ENCODE peak calls at places on chromosomes 5 and 9, in eight cellular contexts. One of them, this sample, is unnamed.
A peak's percentile ranks its signal among the peaks of the same experiment; 100 is the strongest.

GRCh38 chr5:65969539-65970393 is 43.4 kb downstream of the ERBIN start:
- DNase-seq in thoracic aorta: no peak
- DNase-seq in mucosa of descending colon: no peak
- DNase-seq in lower leg skin: no peak
- DNase-seq in CD8-positive, alpha-beta T cell: no peak
- DNase-seq in astrocyte of the spinal cord: no peak
- DNase-seq in fibroblast of lung: no peak
- DNase-seq in dorsolateral prefrontal cortex: no peak
- DNase-seq in this sample: no peak

GRCh38 chr5:167720201-167720600 is 571.2 kb upstream of the WWC1 start:
- DNase-seq in thoracic aorta: no peak
- DNase-seq in mucosa of descending colon: no peak
- DNase-seq in lower leg skin: no peak
- DNase-seq in CD8-positive, alpha-beta T cell: no peak
- DNase-seq in astrocyte of the spinal cord: no peak
- DNase-seq in fibroblast of lung: no peak
- DNase-seq in dorsolateral prefrontal cortex: no peak
- DNase-seq in this sample: no peak

GRCh38 chr9:111108946-111109345 is 70.7 kb upstream of the LPAR1 start:
- DNase-seq in thoracic aorta: no peak
- DNase-seq in mucosa of descending colon: no peak
- DNase-seq in lower leg skin: no peak
- DNase-seq in CD8-positive, alpha-beta T cell: no peak
- DNase-seq in astrocyte of the spinal cord: peak; percentile 48
- DNase-seq in fibroblast of lung: peak; percentile 95
- DNase-seq in dorsolateral prefrontal cortex: no peak
- DNase-seq in this sample: peak; percentile 83

GRCh38 chr5:102628449-102629175 is 126.5 kb upstream of the PAM start:
- DNase-seq in thoracic aorta: no peak
- DNase-seq in mucosa of descending colon: no peak
- DNase-seq in lower leg skin: no peak
- DNase-seq in CD8-positive, alpha-beta T cell: no peak
- DNase-seq in astrocyte of the spinal cord: peak; percentile 29
- DNase-seq in fibroblast of lung: peak; percentile 21
- DNase-seq in dorsolateral prefrontal cortex: no peak
- DNase-seq in this sample: peak; percentile 57

GRCh38 chr9:32704343-32704742 is 68.9 kb upstream of the TAF1L start:
- DNase-seq in thoracic aorta: no peak
- DNase-seq in mucosa of descending colon: no peak
- DNase-seq in lower leg skin: no peak
- DNase-seq in CD8-positive, alpha-beta T cell: no peak
- DNase-seq in astrocyte of the spinal cord: no peak
- DNase-seq in fibroblast of lung: no peak
- DNase-seq in dorsolateral prefrontal cortex: no peak
- DNase-seq in this sample: no peak

GRCh38 chr5:73894860-73895259 is 268.9 kb downstream of the ARHGEF28 start:
- DNase-seq in thoracic aorta: no peak
- DNase-seq in mucosa of descending colon: no peak
- DNase-seq in lower leg skin: no peak
- DNase-seq in CD8-positive, alpha-beta T cell: no peak
- DNase-seq in astrocyte of the spinal cord: no peak
- DNase-seq in fibroblast of lung: no peak
- DNase-seq in dorsolateral prefrontal cortex: no peak
- DNase-seq in this sample: no peak

GRCh38 chr9:104412238-104412637 is 91.8 kb upstream of the OR13F1 start:
- DNase-seq in thoracic aorta: no peak
- DNase-seq in mucosa of descending colon: no peak
- DNase-seq in lower leg skin: no peak
- DNase-seq in CD8-positive, alpha-beta T cell: no peak
- DNase-seq in astrocyte of the spinal cord: peak; percentile 12
- DNase-seq in fibroblast of lung: peak; percentile 1
- DNase-seq in dorsolateral prefrontal cortex: no peak
- DNase-seq in this sample: no peak

GRCh38 chr9:129102791-129103594 is 7.6 kb downstream of the CRAT start:
- DNase-seq in thoracic aorta: no peak
- DNase-seq in mucosa of descending colon: peak; percentile 62
- DNase-seq in lower leg skin: peak; percentile 89
- DNase-seq in CD8-positive, alpha-beta T cell: no peak
- DNase-seq in astrocyte of the spinal cord: peak; percentile 34
- DNase-seq in fibroblast of lung: peak; percentile 40
- DNase-seq in dorsolateral prefrontal cortex: no peak
- DNase-seq in this sample: peak; percentile 59

GRCh38 chr5:78779771-78780616 is 131.4 kb upstream of the LHFPL2 start:
- DNase-seq in thoracic aorta: no peak
- DNase-seq in mucosa of descending colon: no peak
- DNase-seq in lower leg skin: no peak
- DNase-seq in CD8-positive, alpha-beta T cell: no peak
- DNase-seq in astrocyte of the spinal cord: peak; percentile 59
- DNase-seq in fibroblast of lung: peak; percentile 99
- DNase-seq in dorsolateral prefrontal cortex: no peak
- DNase-seq in this sample: peak; percentile 80

DNA sequence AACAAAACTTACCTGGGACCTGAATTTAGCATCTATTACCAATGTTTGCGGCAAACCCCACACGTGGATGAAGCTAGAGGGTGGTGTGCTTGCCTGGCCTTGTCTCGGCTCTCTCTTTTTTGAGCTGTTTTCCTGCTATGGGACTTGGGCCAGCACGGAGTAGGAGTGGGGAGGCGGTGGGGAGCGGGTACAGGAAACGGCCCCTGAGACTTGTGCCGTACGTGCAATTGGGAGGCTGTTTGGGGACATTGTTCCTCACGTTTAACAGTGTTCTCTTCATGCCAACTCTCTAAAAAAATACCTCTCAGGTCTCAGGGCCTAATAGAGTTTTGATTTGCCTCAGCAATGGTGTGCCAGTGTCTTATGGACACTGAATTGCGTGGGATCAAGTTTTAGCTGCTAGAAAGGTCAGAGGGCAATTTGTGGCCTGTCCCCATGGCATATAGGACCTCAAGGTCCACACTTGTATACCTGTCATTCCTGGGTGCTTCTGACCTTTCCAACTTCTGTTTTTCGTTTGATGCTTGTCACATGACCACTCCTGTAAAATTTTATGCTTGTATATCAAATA is 15.3 kb upstream of the PHF19 start:
- DNase-seq in thoracic aorta: no peak
- DNase-seq in mucosa of descending colon: no peak
- DNase-seq in lower leg skin: no peak
- DNase-seq in CD8-positive, alpha-beta T cell: no peak
- DNase-seq in astrocyte of the spinal cord: no peak
- DNase-seq in fibroblast of lung: no peak
- DNase-seq in dorsolateral prefrontal cortex: no peak
- DNase-seq in this sample: no peak
- TF ChIP-seq CTCF in thoracic aorta: no peak
- TF ChIP-seq CTCF in mucosa of descending colon: no peak
- TF ChIP-seq CTCF in lower leg skin: no peak
- TF ChIP-seq CTCF in CD8-positive, alpha-beta T cell: no peak
- TF ChIP-seq CTCF in astrocyte of the spinal cord: no peak
- TF ChIP-seq CTCF in fibroblast of lung: no peak
- TF ChIP-seq CTCF in dorsolateral prefrontal cortex: no peak
- TF ChIP-seq CTCF in this sample: no peak

DNA sequence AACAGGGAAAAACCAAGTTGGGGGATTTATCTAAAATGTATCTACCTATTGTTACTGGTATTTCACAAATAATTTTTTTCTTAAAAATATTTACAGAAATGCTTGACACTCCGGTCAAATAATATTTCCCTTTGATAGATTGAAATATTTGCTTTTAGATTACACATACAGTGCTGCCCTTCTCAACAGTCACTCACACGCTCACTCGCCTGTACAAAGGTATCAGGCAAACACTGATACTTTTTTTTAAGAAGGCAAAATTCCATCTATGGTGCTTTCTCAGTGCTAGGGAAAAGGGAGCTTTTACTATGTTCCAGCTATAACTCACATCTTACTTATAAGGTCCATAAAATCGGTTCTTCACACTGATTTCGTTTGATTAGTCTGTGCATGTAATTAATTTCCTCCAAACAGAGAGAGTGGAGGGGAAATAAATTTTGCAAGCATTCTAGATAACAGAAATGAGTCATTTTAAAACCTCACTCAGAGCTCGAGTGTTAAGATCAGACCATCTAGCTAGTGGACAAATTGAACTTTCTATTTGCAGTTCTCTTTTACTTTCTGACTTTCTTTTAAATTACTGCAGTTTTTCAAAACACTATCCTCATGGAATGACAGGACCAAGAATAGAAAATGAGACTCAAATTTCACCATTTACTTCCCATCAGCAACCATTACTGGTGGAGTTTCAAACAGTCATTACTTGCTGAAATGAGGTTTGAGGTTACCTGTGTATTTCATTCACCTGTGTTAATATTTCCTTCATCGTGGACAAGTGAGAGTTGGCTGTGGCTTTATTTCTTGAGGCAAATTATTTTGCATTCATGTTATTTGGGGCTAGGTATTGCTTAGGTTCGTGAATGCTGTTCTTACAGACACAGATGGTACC is 273.2 kb downstream of the RAB3C start:
- DNase-seq in thoracic aorta: no peak
- DNase-seq in mucosa of descending colon: no peak
- DNase-seq in lower leg skin: no peak
- DNase-seq in CD8-positive, alpha-beta T cell: no peak
- DNase-seq in astrocyte of the spinal cord: no peak
- DNase-seq in fibroblast of lung: no peak
- DNase-seq in dorsolateral prefrontal cortex: no peak
- DNase-seq in this sample: peak; percentile 4
- H3K4me3 ChIP-seq in thoracic aorta: no peak overlapping the region
- H3K4me3 ChIP-seq in mucosa of descending colon: no peak overlapping the region
- H3K4me3 ChIP-seq in lower leg skin: no peak overlapping the region
- H3K4me3 ChIP-seq in CD8-positive, alpha-beta T cell: no peak overlapping the region
- H3K4me3 ChIP-seq in astrocyte of the spinal cord: no peak overlapping the region
- H3K4me3 ChIP-seq in fibroblast of lung: no peak overlapping the region
- H3K4me3 ChIP-seq in dorsolateral prefrontal cortex: no peak overlapping the region
- H3K4me3 ChIP-seq in this sample: no peak overlapping the region

GRCh38 chr9:133073264-133074000 is 11.7 kb downstream of the CEL start:
- DNase-seq in thoracic aorta: no peak
- DNase-seq in mucosa of descending colon: no peak
- DNase-seq in lower leg skin: no peak
- DNase-seq in CD8-positive, alpha-beta T cell: no peak
- DNase-seq in astrocyte of the spinal cord: no peak
- DNase-seq in fibroblast of lung: no peak
- DNase-seq in dorsolateral prefrontal cortex: no peak
- DNase-seq in this sample: no peak
- TF ChIP-seq CTCF in thoracic aorta: no peak
- TF ChIP-seq CTCF in mucosa of descending colon: no peak
- TF ChIP-seq CTCF in lower leg skin: no peak
- TF ChIP-seq CTCF in CD8-positive, alpha-beta T cell: no peak
- TF ChIP-seq CTCF in astrocyte of the spinal cord: no peak
- TF ChIP-seq CTCF in fibroblast of lung: no peak
- TF ChIP-seq CTCF in dorsolateral prefrontal cortex: no peak
- TF ChIP-seq CTCF in this sample: no peak

GRCh38 chr9:110081395-110081794 is 126.6 kb downstream of the C9orf152 start:
- DNase-seq in thoracic aorta: no peak
- DNase-seq in mucosa of descending colon: no peak
- DNase-seq in lower leg skin: no peak
- DNase-seq in CD8-positive, alpha-beta T cell: no peak
- DNase-seq in astrocyte of the spinal cord: peak; percentile 65
- DNase-seq in fibroblast of lung: peak; percentile 79
- DNase-seq in dorsolateral prefrontal cortex: no peak
- DNase-seq in this sample: peak; percentile 65

GRCh38 chr9:110076894-110077725 is 130.8 kb downstream of the C9orf152 start:
- DNase-seq in thoracic aorta: no peak
- DNase-seq in mucosa of descending colon: no peak
- DNase-seq in lower leg skin: no peak
- DNase-seq in CD8-positive, alpha-beta T cell: no peak
- DNase-seq in astrocyte of the spinal cord: peak; percentile 74
- DNase-seq in fibroblast of lung: peak; percentile 64
- DNase-seq in dorsolateral prefrontal cortex: no peak
- DNase-seq in this sample: peak; percentile 84

GRCh38 chr9:110077926-110078325 is 130.0 kb downstream of the C9orf152 start:
- DNase-seq in thoracic aorta: no peak
- DNase-seq in mucosa of descending colon: no peak
- DNase-seq in lower leg skin: no peak
- DNase-seq in CD8-positive, alpha-beta T cell: no peak
- DNase-seq in astrocyte of the spinal cord: no peak
- DNase-seq in fibroblast of lung: peak; percentile 56
- DNase-seq in dorsolateral prefrontal cortex: no peak
- DNase-seq in this sample: peak; percentile 47

GRCh38 chr9:110083866-110084265 is 124.1 kb downstream of the C9orf152 start:
- DNase-seq in thoracic aorta: no peak
- DNase-seq in mucosa of descending colon: no peak
- DNase-seq in lower leg skin: no peak
- DNase-seq in CD8-positive, alpha-beta T cell: no peak
- DNase-seq in astrocyte of the spinal cord: no peak
- DNase-seq in fibroblast of lung: no peak
- DNase-seq in dorsolateral prefrontal cortex: no peak
- DNase-seq in this sample: no peak

DNA sequence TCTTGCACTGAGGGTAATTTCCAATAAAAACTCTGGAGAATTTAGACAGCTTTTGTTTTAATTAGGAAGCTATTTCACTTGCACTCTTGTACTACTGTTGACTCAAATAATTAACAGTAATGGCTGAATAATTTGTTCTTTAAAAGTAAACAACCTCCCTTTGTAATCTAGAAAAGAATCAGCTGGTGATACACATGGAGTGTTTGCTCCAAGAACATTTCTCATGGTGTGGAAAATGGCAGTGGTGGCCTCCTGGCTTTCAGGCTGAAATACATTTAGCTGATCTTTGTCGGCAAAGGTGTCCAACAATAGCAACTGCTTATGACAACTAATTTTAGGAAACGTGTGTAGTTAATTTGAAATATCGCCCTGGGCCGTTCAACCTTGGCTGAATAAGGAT is 129.3 kb downstream of the C9orf152 start:
- DNase-seq in thoracic aorta: no peak
- DNase-seq in mucosa of descending colon: no peak
- DNase-seq in lower leg skin: no peak
- DNase-seq in CD8-positive, alpha-beta T cell: no peak
- DNase-seq in astrocyte of the spinal cord: no peak
- DNase-seq in fibroblast of lung: no peak
- DNase-seq in dorsolateral prefrontal cortex: no peak
- DNase-seq in this sample: no peak
- H3K4me3 ChIP-seq in thoracic aorta: peak overlapping the region; percentile 5
- H3K4me3 ChIP-seq in mucosa of descending colon: no peak overlapping the region
- H3K4me3 ChIP-seq in lower leg skin: no peak overlapping the region
- H3K4me3 ChIP-seq in CD8-positive, alpha-beta T cell: no peak overlapping the region
- H3K4me3 ChIP-seq in astrocyte of the spinal cord: no peak overlapping the region
- H3K4me3 ChIP-seq in fibroblast of lung: no peak overlapping the region
- H3K4me3 ChIP-seq in dorsolateral prefrontal cortex: no peak overlapping the region
- H3K4me3 ChIP-seq in this sample: no peak overlapping the region

GRCh38 chr5:159727167-159727566 is 189.1 kb upstream of the ADRA1B start:
- DNase-seq in thoracic aorta: no peak
- DNase-seq in mucosa of descending colon: no peak
- DNase-seq in lower leg skin: no peak
- DNase-seq in CD8-positive, alpha-beta T cell: no peak
- DNase-seq in astrocyte of the spinal cord: no peak
- DNase-seq in fibroblast of lung: no peak
- DNase-seq in dorsolateral prefrontal cortex: no peak
- DNase-seq in this sample: no peak
- TF ChIP-seq CTCF in thoracic aorta: no peak
- TF ChIP-seq CTCF in mucosa of descending colon: no peak
- TF ChIP-seq CTCF in lower leg skin: no peak
- TF ChIP-seq CTCF in CD8-positive, alpha-beta T cell: no peak
- TF ChIP-seq CTCF in astrocyte of the spinal cord: no peak
- TF ChIP-seq CTCF in fibroblast of lung: no peak
- TF ChIP-seq CTCF in dorsolateral prefrontal cortex: no peak
- TF ChIP-seq CTCF in this sample: no peak